ENCODE peak calls at places on chromosomes 1 and 21, in nine cellular contexts. One of them, this sample, is unnamed.

GRCh38 chr21:43618940-43619339 is 40.3 kb downstream of the HSF2BP start:
- DNase-seq in aorta: no peak
- DNase-seq in activated CD4-positive, alpha-beta T cell treated with anti-CD3 and anti-CD28 coated beads, Interleukin-2, amount 50 U/mL, for 24 hours: no peak
- DNase-seq in heart left ventricle: no peak
- DNase-seq in NCI-H1092: no peak
- DNase-seq in astrocyte: no peak
- DNase-seq in neural progenitor cell: no peak
- DNase-seq in epithelial cell of prostate: no peak
- DNase-seq in NAMALWA: no peak
- DNase-seq in this sample: no peak

GRCh38 chr1:168234846-168235547 is 9.2 kb downstream of the SFT2D2 start:
- DNase-seq in aorta: no peak
- DNase-seq in activated CD4-positive, alpha-beta T cell treated with anti-CD3 and anti-CD28 coated beads, Interleukin-2, amount 50 U/mL, for 24 hours: no peak
- DNase-seq in heart left ventricle: no peak
- DNase-seq in NCI-H1092: peak; percentile 22
- DNase-seq in astrocyte: peak; percentile 25
- DNase-seq in neural progenitor cell: peak; percentile 59
- DNase-seq in epithelial cell of prostate: no peak
- DNase-seq in NAMALWA: peak; percentile 83
- DNase-seq in this sample: peak; percentile 51

GRCh38 chr1:162541619-162542141 is 19.8 kb upstream of the UAP1 start:
- DNase-seq in aorta: no peak
- DNase-seq in activated CD4-positive, alpha-beta T cell treated with anti-CD3 and anti-CD28 coated beads, Interleukin-2, amount 50 U/mL, for 24 hours: no peak
- DNase-seq in heart left ventricle: peak; percentile 62
- DNase-seq in NCI-H1092: no peak
- DNase-seq in astrocyte: peak; percentile 98
- DNase-seq in neural progenitor cell: no peak
- DNase-seq in epithelial cell of prostate: peak; percentile 69
- DNase-seq in NAMALWA: no peak
- DNase-seq in this sample: no peak

GRCh38 chr1:33178836-33179439 is 2.9 kb downstream of the TRIM62 start:
- DNase-seq in aorta: no peak
- DNase-seq in activated CD4-positive, alpha-beta T cell treated with anti-CD3 and anti-CD28 coated beads, Interleukin-2, amount 50 U/mL, for 24 hours: no peak
- DNase-seq in heart left ventricle: no peak
- DNase-seq in NCI-H1092: no peak
- DNase-seq in astrocyte: no peak
- DNase-seq in neural progenitor cell: no peak
- DNase-seq in epithelial cell of prostate: no peak
- DNase-seq in NAMALWA: no peak
- DNase-seq in this sample: no peak

GRCh38 chr1:248782311-248782887 is 26.8 kb upstream of the LYPD8 start:
- DNase-seq in aorta: no peak
- DNase-seq in activated CD4-positive, alpha-beta T cell treated with anti-CD3 and anti-CD28 coated beads, Interleukin-2, amount 50 U/mL, for 24 hours: no peak
- DNase-seq in heart left ventricle: no peak
- DNase-seq in NCI-H1092: no peak
- DNase-seq in astrocyte: no peak
- DNase-seq in neural progenitor cell: no peak
- DNase-seq in epithelial cell of prostate: no peak
- DNase-seq in NAMALWA: no peak
- DNase-seq in this sample: no peak

GRCh38 chr1:212532469-212533235 is 75.9 kb upstream of the ATF3 start:
- DNase-seq in aorta: no peak
- DNase-seq in activated CD4-positive, alpha-beta T cell treated with anti-CD3 and anti-CD28 coated beads, Interleukin-2, amount 50 U/mL, for 24 hours: no peak
- DNase-seq in heart left ventricle: no peak
- DNase-seq in NCI-H1092: no peak
- DNase-seq in astrocyte: no peak
- DNase-seq in neural progenitor cell: no peak
- DNase-seq in epithelial cell of prostate: no peak
- DNase-seq in NAMALWA: no peak
- DNase-seq in this sample: no peak

GRCh38 chr1:167136191-167136614 is 42.3 kb downstream of the STYXL2 start:
- DNase-seq in aorta: no peak
- DNase-seq in activated CD4-positive, alpha-beta T cell treated with anti-CD3 and anti-CD28 coated beads, Interleukin-2, amount 50 U/mL, for 24 hours: no peak
- DNase-seq in heart left ventricle: no peak
- DNase-seq in NCI-H1092: no peak
- DNase-seq in astrocyte: peak; percentile 76
- DNase-seq in neural progenitor cell: peak; percentile 47
- DNase-seq in epithelial cell of prostate: no peak
- DNase-seq in NAMALWA: no peak
- DNase-seq in this sample: no peak

GRCh38 chr1:202571719-202572339 is 138.4 kb downstream of the SYT2 start:
- DNase-seq in aorta: no peak
- DNase-seq in activated CD4-positive, alpha-beta T cell treated with anti-CD3 and anti-CD28 coated beads, Interleukin-2, amount 50 U/mL, for 24 hours: no peak
- DNase-seq in heart left ventricle: no peak
- DNase-seq in NCI-H1092: no peak
- DNase-seq in astrocyte: no peak
- DNase-seq in neural progenitor cell: peak; percentile 66
- DNase-seq in epithelial cell of prostate: no peak
- DNase-seq in NAMALWA: peak; percentile 68
- DNase-seq in this sample: peak; percentile 56

GRCh38 chr21:35904995-35905972 is 155.0 kb downstream of the SETD4 start:
- DNase-seq in aorta: peak; percentile 80
- DNase-seq in activated CD4-positive, alpha-beta T cell treated with anti-CD3 and anti-CD28 coated beads, Interleukin-2, amount 50 U/mL, for 24 hours: no peak
- DNase-seq in heart left ventricle: no peak
- DNase-seq in NCI-H1092: no peak
- DNase-seq in astrocyte: no peak
- DNase-seq in neural progenitor cell: no peak
- DNase-seq in epithelial cell of prostate: no peak
- DNase-seq in NAMALWA: no peak
- DNase-seq in this sample: no peak

GRCh38 chr1:242522304-242522945 is 2.1 kb downstream of the PLD5 start:
- DNase-seq in aorta: no peak
- DNase-seq in activated CD4-positive, alpha-beta T cell treated with anti-CD3 and anti-CD28 coated beads, Interleukin-2, amount 50 U/mL, for 24 hours: no peak
- DNase-seq in heart left ventricle: no peak
- DNase-seq in NCI-H1092: no peak
- DNase-seq in astrocyte: no peak
- DNase-seq in neural progenitor cell: no peak
- DNase-seq in epithelial cell of prostate: no peak
- DNase-seq in NAMALWA: no peak
- DNase-seq in this sample: no peak

GRCh38 chr1:21836010-21836409 is 23.9 kb downstream of the LDLRAD2 start:
- DNase-seq in aorta: no peak
- DNase-seq in activated CD4-positive, alpha-beta T cell treated with anti-CD3 and anti-CD28 coated beads, Interleukin-2, amount 50 U/mL, for 24 hours: no peak
- DNase-seq in heart left ventricle: no peak
- DNase-seq in NCI-H1092: no peak
- DNase-seq in astrocyte: no peak
- DNase-seq in neural progenitor cell: no peak
- DNase-seq in epithelial cell of prostate: no peak
- DNase-seq in NAMALWA: no peak
- DNase-seq in this sample: no peak

GRCh38 chr1:3359346-3360157 is 94.9 kb upstream of the ARHGEF16 start:
- DNase-seq in aorta: no peak
- DNase-seq in activated CD4-positive, alpha-beta T cell treated with anti-CD3 and anti-CD28 coated beads, Interleukin-2, amount 50 U/mL, for 24 hours: no peak
- DNase-seq in heart left ventricle: no peak
- DNase-seq in NCI-H1092: no peak
- DNase-seq in astrocyte: no peak
- DNase-seq in neural progenitor cell: no peak
- DNase-seq in epithelial cell of prostate: no peak
- DNase-seq in NAMALWA: no peak
- DNase-seq in this sample: no peak

GRCh38 chr1:182281541-182281940 is 110.0 kb downstream of the GLUL start:
- DNase-seq in aorta: no peak
- DNase-seq in activated CD4-positive, alpha-beta T cell treated with anti-CD3 and anti-CD28 coated beads, Interleukin-2, amount 50 U/mL, for 24 hours: no peak
- DNase-seq in heart left ventricle: no peak
- DNase-seq in NCI-H1092: no peak
- DNase-seq in astrocyte: no peak
- DNase-seq in neural progenitor cell: no peak
- DNase-seq in epithelial cell of prostate: no peak
- DNase-seq in NAMALWA: no peak
- DNase-seq in this sample: no peak

GRCh38 chr1:170495006-170495405 is 37.0 kb upstream of the GORAB start:
- DNase-seq in aorta: no peak
- DNase-seq in activated CD4-positive, alpha-beta T cell treated with anti-CD3 and anti-CD28 coated beads, Interleukin-2, amount 50 U/mL, for 24 hours: no peak
- DNase-seq in heart left ventricle: no peak
- DNase-seq in NCI-H1092: no peak
- DNase-seq in astrocyte: peak; percentile 24
- DNase-seq in neural progenitor cell: no peak
- DNase-seq in epithelial cell of prostate: no peak
- DNase-seq in NAMALWA: no peak
- DNase-seq in this sample: no peak

GRCh38 chr21:36171741-36172331 is 15.2 kb downstream of the DOP1B start:
- DNase-seq in aorta: no peak
- DNase-seq in activated CD4-positive, alpha-beta T cell treated with anti-CD3 and anti-CD28 coated beads, Interleukin-2, amount 50 U/mL, for 24 hours: no peak
- DNase-seq in heart left ventricle: peak; percentile 32
- DNase-seq in NCI-H1092: no peak
- DNase-seq in astrocyte: no peak
- DNase-seq in neural progenitor cell: no peak
- DNase-seq in epithelial cell of prostate: no peak
- DNase-seq in NAMALWA: no peak
- DNase-seq in this sample: no peak

GRCh38 chr21:36325373-36326010 is 5.5 kb downstream of the MORC3 start:
- DNase-seq in aorta: no peak
- DNase-seq in activated CD4-positive, alpha-beta T cell treated with anti-CD3 and anti-CD28 coated beads, Interleukin-2, amount 50 U/mL, for 24 hours: no peak
- DNase-seq in heart left ventricle: no peak
- DNase-seq in NCI-H1092: no peak
- DNase-seq in astrocyte: peak; percentile 59
- DNase-seq in neural progenitor cell: no peak
- DNase-seq in epithelial cell of prostate: peak; percentile 37
- DNase-seq in NAMALWA: no peak
- DNase-seq in this sample: no peak

GRCh38 chr1:210855440-210855839 is 278.5 kb downstream of the KCNH1 start:
- DNase-seq in aorta: no peak
- DNase-seq in activated CD4-positive, alpha-beta T cell treated with anti-CD3 and anti-CD28 coated beads, Interleukin-2, amount 50 U/mL, for 24 hours: no peak
- DNase-seq in heart left ventricle: no peak
- DNase-seq in NCI-H1092: no peak
- DNase-seq in astrocyte: no peak
- DNase-seq in neural progenitor cell: peak; percentile 23
- DNase-seq in epithelial cell of prostate: no peak
- DNase-seq in NAMALWA: no peak
- DNase-seq in this sample: no peak

GRCh38 chr1:183739640-183740385 is 65.1 kb upstream of the RGL1 start:
- DNase-seq in aorta: no peak
- DNase-seq in activated CD4-positive, alpha-beta T cell treated with anti-CD3 and anti-CD28 coated beads, Interleukin-2, amount 50 U/mL, for 24 hours: no peak
- DNase-seq in heart left ventricle: peak; percentile 48
- DNase-seq in NCI-H1092: no peak
- DNase-seq in astrocyte: no peak
- DNase-seq in neural progenitor cell: no peak
- DNase-seq in epithelial cell of prostate: no peak
- DNase-seq in NAMALWA: no peak
- DNase-seq in this sample: no peak

GRCh38 chr1:204885790-204886189 is 15.1 kb downstream of the NFASC start:
- DNase-seq in aorta: no peak
- DNase-seq in activated CD4-positive, alpha-beta T cell treated with anti-CD3 and anti-CD28 coated beads, Interleukin-2, amount 50 U/mL, for 24 hours: no peak
- DNase-seq in heart left ventricle: no peak
- DNase-seq in NCI-H1092: no peak
- DNase-seq in astrocyte: peak; percentile 42
- DNase-seq in neural progenitor cell: no peak
- DNase-seq in epithelial cell of prostate: no peak
- DNase-seq in NAMALWA: no peak
- DNase-seq in this sample: no peak

GRCh38 chr1:203197625-203198024 is 11.1 kb upstream of the CHI3L1 start:
- DNase-seq in aorta: peak; percentile 42
- DNase-seq in activated CD4-positive, alpha-beta T cell treated with anti-CD3 and anti-CD28 coated beads, Interleukin-2, amount 50 U/mL, for 24 hours: no peak
- DNase-seq in heart left ventricle: no peak
- DNase-seq in NCI-H1092: no peak
- DNase-seq in astrocyte: peak; percentile 92
- DNase-seq in neural progenitor cell: no peak
- DNase-seq in epithelial cell of prostate: no peak
- DNase-seq in NAMALWA: no peak
- DNase-seq in this sample: no peak

GRCh38 chr1:228988655-228989054 is 253.4 kb downstream of the RHOU start:
- DNase-seq in aorta: no peak
- DNase-seq in activated CD4-positive, alpha-beta T cell treated with anti-CD3 and anti-CD28 coated beads, Interleukin-2, amount 50 U/mL, for 24 hours: no peak
- DNase-seq in heart left ventricle: no peak
- DNase-seq in NCI-H1092: no peak
- DNase-seq in astrocyte: no peak
- DNase-seq in neural progenitor cell: no peak
- DNase-seq in epithelial cell of prostate: no peak
- DNase-seq in NAMALWA: no peak
- DNase-seq in this sample: no peak

GRCh38 chr1:230972855-230973271 is 5.8 kb downstream of the TTC13 start:
- DNase-seq in aorta: no peak
- DNase-seq in activated CD4-positive, alpha-beta T cell treated with anti-CD3 and anti-CD28 coated beads, Interleukin-2, amount 50 U/mL, for 24 hours: peak; percentile 32
- DNase-seq in heart left ventricle: no peak
- DNase-seq in NCI-H1092: no peak
- DNase-seq in astrocyte: peak; percentile 9
- DNase-seq in neural progenitor cell: no peak
- DNase-seq in epithelial cell of prostate: no peak
- DNase-seq in NAMALWA: peak; percentile 52
- DNase-seq in this sample: peak; percentile 45

GRCh38 chr1:206699626-206700025 is 14.9 kb downstream of the MAPKAPK2 start:
- DNase-seq in aorta: no peak
- DNase-seq in activated CD4-positive, alpha-beta T cell treated with anti-CD3 and anti-CD28 coated beads, Interleukin-2, amount 50 U/mL, for 24 hours: no peak
- DNase-seq in heart left ventricle: no peak
- DNase-seq in NCI-H1092: no peak
- DNase-seq in astrocyte: no peak
- DNase-seq in neural progenitor cell: no peak
- DNase-seq in epithelial cell of prostate: no peak
- DNase-seq in NAMALWA: no peak
- DNase-seq in this sample: no peak

GRCh38 chr1:5424802-5425201 is 567.4 kb downstream of the NPHP4 start:
- DNase-seq in aorta: no peak
- DNase-seq in activated CD4-positive, alpha-beta T cell treated with anti-CD3 and anti-CD28 coated beads, Interleukin-2, amount 50 U/mL, for 24 hours: no peak
- DNase-seq in heart left ventricle: no peak
- DNase-seq in NCI-H1092: no peak
- DNase-seq in astrocyte: no peak
- DNase-seq in neural progenitor cell: peak; percentile 48
- DNase-seq in epithelial cell of prostate: peak; percentile 2
- DNase-seq in NAMALWA: no peak
- DNase-seq in this sample: no peak

GRCh38 chr1:219330669-219331068 is 157.0 kb downstream of the LYPLAL1 start:
- DNase-seq in aorta: no peak
- DNase-seq in activated CD4-positive, alpha-beta T cell treated with anti-CD3 and anti-CD28 coated beads, Interleukin-2, amount 50 U/mL, for 24 hours: no peak
- DNase-seq in heart left ventricle: no peak
- DNase-seq in NCI-H1092: no peak
- DNase-seq in astrocyte: no peak
- DNase-seq in neural progenitor cell: no peak
- DNase-seq in epithelial cell of prostate: no peak
- DNase-seq in NAMALWA: no peak
- DNase-seq in this sample: no peak

GRCh38 chr1:179971563-179972496 is 17.2 kb downstream of the CEP350 start:
- DNase-seq in aorta: no peak
- DNase-seq in activated CD4-positive, alpha-beta T cell treated with anti-CD3 and anti-CD28 coated beads, Interleukin-2, amount 50 U/mL, for 24 hours: no peak
- DNase-seq in heart left ventricle: no peak
- DNase-seq in NCI-H1092: no peak
- DNase-seq in astrocyte: no peak
- DNase-seq in neural progenitor cell: no peak
- DNase-seq in epithelial cell of prostate: no peak
- DNase-seq in NAMALWA: no peak
- DNase-seq in this sample: no peak

GRCh38 chr21:42164818-42165217 is 54.1 kb upstream of the ABCG1 start:
- DNase-seq in aorta: no peak
- DNase-seq in activated CD4-positive, alpha-beta T cell treated with anti-CD3 and anti-CD28 coated beads, Interleukin-2, amount 50 U/mL, for 24 hours: no peak
- DNase-seq in heart left ventricle: no peak
- DNase-seq in NCI-H1092: no peak
- DNase-seq in astrocyte: no peak
- DNase-seq in neural progenitor cell: no peak
- DNase-seq in epithelial cell of prostate: no peak
- DNase-seq in NAMALWA: no peak
- DNase-seq in this sample: no peak

GRCh38 chr1:25036117-25036546 is 106.1 kb upstream of the RUNX3 start:
- DNase-seq in aorta: no peak
- DNase-seq in activated CD4-positive, alpha-beta T cell treated with anti-CD3 and anti-CD28 coated beads, Interleukin-2, amount 50 U/mL, for 24 hours: no peak
- DNase-seq in heart left ventricle: no peak
- DNase-seq in NCI-H1092: no peak
- DNase-seq in astrocyte: no peak
- DNase-seq in neural progenitor cell: no peak
- DNase-seq in epithelial cell of prostate: no peak
- DNase-seq in NAMALWA: no peak
- DNase-seq in this sample: no peak

GRCh38 chr1:220409751-220410370 is 118.1 kb upstream of the MARK1 start:
- DNase-seq in aorta: no peak
- DNase-seq in activated CD4-positive, alpha-beta T cell treated with anti-CD3 and anti-CD28 coated beads, Interleukin-2, amount 50 U/mL, for 24 hours: no peak
- DNase-seq in heart left ventricle: no peak
- DNase-seq in NCI-H1092: no peak
- DNase-seq in astrocyte: no peak
- DNase-seq in neural progenitor cell: peak; percentile 55
- DNase-seq in epithelial cell of prostate: no peak
- DNase-seq in NAMALWA: no peak
- DNase-seq in this sample: no peak

GRCh38 chr1:230836347-230836746 is 32.0 kb downstream of the C1orf198 start:
- DNase-seq in aorta: no peak
- DNase-seq in activated CD4-positive, alpha-beta T cell treated with anti-CD3 and anti-CD28 coated beads, Interleukin-2, amount 50 U/mL, for 24 hours: no peak
- DNase-seq in heart left ventricle: no peak
- DNase-seq in NCI-H1092: no peak
- DNase-seq in astrocyte: no peak
- DNase-seq in neural progenitor cell: no peak
- DNase-seq in epithelial cell of prostate: no peak
- DNase-seq in NAMALWA: no peak
- DNase-seq in this sample: no peak

This sample was measured in GM20000.